ENCODE peak calls at places on chromosomes 6 and 20, in five cellular contexts. Y is neural crest cell, N is Daoy, C is nephron progenitor cell, T is hypothalamus. L is an unnamed sample.
A peak's percentile ranks its signal among the peaks of the same experiment; 100 is the strongest.

GRCh38 chr20:63775096-63775978 is 35.8 kb downstream of the SLC2A4RG start:
- DNase-seq in Y (peak; percentile 85), N (peak; percentile 41), C (peak; percentile 96), T (no peak), L (peak; percentile 91)

GRCh38 chr6:127641905-127642304 is 64.9 kb downstream of the C6orf58 start:
- DNase-seq in Y (peak; percentile 18), N (peak; percentile 39), C (peak; percentile 26), T (no peak), L (peak; percentile 31)

GRCh38 chr6:168939041-168939440 is 314.6 kb downstream of the THBS2 start:
- DNase-seq in Y (no peak), N (no peak), C (no peak), T (no peak), L (no peak)

GRCh38 chr20:56372850-56373249 is 14.1 kb downstream of the FAM210B start:
- DNase-seq in Y (no peak), N (no peak), C (no peak), T (no peak), L (no peak)

GRCh38 chr20:11035211-11035610 is 361.4 kb upstream of the JAG1 start:
- DNase-seq in Y (no peak), N (peak; percentile 9), C (no peak), T (no peak), L (no peak)

GRCh38 chr6:136628996-136629395 is 78.8 kb upstream of the MAP7 start:
- DNase-seq in Y (no peak), N (peak; percentile 25), C (no peak), T (no peak), L (no peak)

GRCh38 chr6:13971303-13971702 is 46.6 kb downstream of the RNF182 start:
- DNase-seq in Y (no peak), N (no peak), C (no peak), T (no peak), L (no peak)

GRCh38 chr20:63183422-63184146 is 32.3 kb downstream of the YTHDF1 start:
- DNase-seq in Y (peak; percentile 46), N (peak; percentile 53), C (peak; percentile 72), T (no peak), L (peak; percentile 85)

GRCh38 chr6:70108230-70108629 is 194.7 kb downstream of the COL9A1 start:
- DNase-seq in Y (peak; percentile 9), N (peak; percentile 10), C (no peak), T (no peak), L (no peak)

GRCh38 chr6:45382391-45382790 is 4.7 kb upstream of the SUPT3H start:
- DNase-seq in Y (no peak), N (no peak), C (no peak), T (no peak), L (no peak)

GRCh38 chr20:51594206-51594998 is 51.9 kb upstream of the NFATC2 start:
- DNase-seq in Y (no peak), N (no peak), C (no peak), T (no peak), L (no peak)

GRCh38 chr20:25394276-25394675 is 3.6 kb upstream of the ABHD12 start:
- DNase-seq in Y (no peak), N (no peak), C (no peak), T (no peak), L (no peak)

GRCh38 chr20:37316116-37316774 is 26.8 kb downstream of the MANBAL start:
- DNase-seq in Y (no peak), N (no peak), C (peak; percentile 15), T (no peak), L (no peak)

GRCh38 chr6:64250126-64250525 is 614.5 kb downstream of the PHF3 start:
- DNase-seq in Y (no peak), N (no peak), C (no peak), T (no peak), L (no peak)

L was measured in WTC11.